ENCODE peak calls at places on chromosomes 16 and 17, in eight cellular contexts. Y, F, H, E, G, I, N and T are unnamed samples.

GRCh38 chr17:41984454-41984853 is 17.9 kb downstream of the CNP start:
- DNase-seq in Y (no peak), F (no peak), H (no peak), E (no peak), G (no peak), I (no peak), N (no peak), T (no peak)

GRCh38 chr16:79883494-79883893 is 283.0 kb upstream of the MAF start:
- DNase-seq in Y (no peak), F (no peak), H (no peak), E (no peak), G (no peak), I (no peak), N (no peak), T (no peak)

GRCh38 chr17:82358467-82359350 is at the start of gene TEX19:
- DNase-seq in Y (no peak), F (no peak), H (no peak), E (no peak), G (no peak), I (no peak), N (no peak), T (no peak)

GRCh38 chr17:49218941-49219913 is 8.7 kb downstream of the ABI3 start:
- DNase-seq in Y (peak; percentile 60), F (no peak), H (no peak), E (peak; percentile 76), G (no peak), I (peak; percentile 50), N (no peak), T (no peak)

GRCh38 chr16:80569440-80570105 is 28.8 kb downstream of the DYNLRB2 start:
- DNase-seq in Y (no peak), F (peak; percentile 48), H (peak; percentile 52), E (no peak), G (peak; percentile 83), I (no peak), N (peak; percentile 34), T (peak; percentile 83)

GRCh38 chr16:3652373-3653037 is 2.0 kb upstream of the DNASE1 start:
- DNase-seq in Y (peak; percentile 20), F (no peak), H (no peak), E (peak; percentile 44), G (no peak), I (no peak), N (no peak), T (no peak)

GRCh38 chr17:64202683-64203430 is 60.2 kb downstream of the TEX2 start:
- DNase-seq in Y (no peak), F (peak; percentile 64), H (peak; percentile 46), E (no peak), G (peak; percentile 62), I (peak; percentile 47), N (no peak), T (peak; percentile 83)

GRCh38 chr16:10966129-10966528 is 21.8 kb downstream of the CLEC16A start:
- DNase-seq in Y (no peak), F (no peak), H (no peak), E (no peak), G (no peak), I (no peak), N (no peak), T (no peak)

GRCh38 chr16:74186589-74186988 is 110.0 kb upstream of the PSMD7 start:
- DNase-seq in Y (no peak), F (no peak), H (peak; percentile 29), E (no peak), G (no peak), I (no peak), N (peak; percentile 88), T (peak; percentile 33)

GRCh38 chr17:74954115-74954514 is 18.4 kb downstream of the OTOP3 start:
- DNase-seq in Y (no peak), F (no peak), H (no peak), E (no peak), G (no peak), I (no peak), N (no peak), T (no peak)

GRCh38 chr16:67649494-67649931 is 4.6 kb downstream of the CARMIL2 start:
- DNase-seq in Y (peak; percentile 38), F (no peak), H (peak; percentile 23), E (no peak), G (no peak), I (no peak), N (no peak), T (no peak)

GRCh38 chr17:82489851-82490511 is 29.6 kb upstream of the FOXK2 start:
- DNase-seq in Y (no peak), F (no peak), H (no peak), E (no peak), G (no peak), I (no peak), N (no peak), T (no peak)

GRCh38 chr16:11072420-11073153 is 128.2 kb downstream of the CLEC16A start:
- DNase-seq in Y (no peak), F (no peak), H (peak; percentile 29), E (no peak), G (no peak), I (no peak), N (peak; percentile 31), T (no peak)

GRCh38 chr17:60392845-60393702 is 1.1 kb upstream of the USP32 start:
- DNase-seq in Y (peak; percentile 52), F (peak; percentile 47), H (peak; percentile 80), E (peak; percentile 67), G (peak; percentile 72), I (peak; percentile 41), N (peak; percentile 66), T (peak; percentile 69)

GRCh38 chr17:56629450-56630187 is 36.1 kb downstream of the NOG start:
- DNase-seq in Y (no peak), F (peak; percentile 3), H (peak; percentile 11), E (no peak), G (peak; percentile 3), I (no peak), N (peak; percentile 9), T (peak; percentile 2)

GRCh38 chr17:73307130-73307529 is 4.7 kb downstream of the CDC42EP4 start:
- DNase-seq in Y (no peak), F (no peak), H (no peak), E (peak; percentile 75), G (no peak), I (peak; percentile 50), N (no peak), T (no peak)

GRCh38 chr16:70780546-70780945 is 20.4 kb downstream of the VAC14 start:
- DNase-seq in Y (no peak), F (no peak), H (no peak), E (peak; percentile 57), G (no peak), I (no peak), N (no peak), T (no peak)

GRCh38 chr17:77371117-77371887 is 230.5 kb downstream of the SEC14L1 start:
- DNase-seq in Y (peak; percentile 47), F (no peak), H (peak; percentile 52), E (no peak), G (peak; percentile 67), I (no peak), N (no peak), T (peak; percentile 69)

GRCh38 chr17:12637015-12637414 is 28.7 kb upstream of the MYOCD start:
- DNase-seq in Y (no peak), F (peak; percentile 97), H (peak; percentile 87), E (no peak), G (peak; percentile 88), I (no peak), N (peak; percentile 97), T (peak; percentile 96)

GRCh38 chr16:66588981-66589713 is 9.9 kb downstream of the CMTM2 start:
- DNase-seq in Y (peak; percentile 77), F (no peak), H (peak; percentile 44), E (peak; percentile 82), G (peak; percentile 43), I (peak; percentile 51), N (peak; percentile 40), T (no peak)

GRCh38 chr17:81879121-81879520 is 8.0 kb upstream of the ARHGDIA start:
- DNase-seq in Y (no peak), F (no peak), H (no peak), E (no peak), G (no peak), I (no peak), N (no peak), T (no peak)

GRCh38 chr17:64938925-64939474 is 19.7 kb upstream of the LRRC37A3 start:
- DNase-seq in Y (peak; percentile 80), F (no peak), H (peak; percentile 56), E (peak; percentile 84), G (peak; percentile 37), I (peak; percentile 64), N (no peak), T (no peak)

GRCh38 chr17:29238133-29238850 is 8.4 kb upstream of the CRYBA1 start:
- DNase-seq in Y (no peak), F (no peak), H (peak; percentile 79), E (no peak), G (peak; percentile 79), I (no peak), N (peak; percentile 66), T (peak; percentile 56)

DNA sequence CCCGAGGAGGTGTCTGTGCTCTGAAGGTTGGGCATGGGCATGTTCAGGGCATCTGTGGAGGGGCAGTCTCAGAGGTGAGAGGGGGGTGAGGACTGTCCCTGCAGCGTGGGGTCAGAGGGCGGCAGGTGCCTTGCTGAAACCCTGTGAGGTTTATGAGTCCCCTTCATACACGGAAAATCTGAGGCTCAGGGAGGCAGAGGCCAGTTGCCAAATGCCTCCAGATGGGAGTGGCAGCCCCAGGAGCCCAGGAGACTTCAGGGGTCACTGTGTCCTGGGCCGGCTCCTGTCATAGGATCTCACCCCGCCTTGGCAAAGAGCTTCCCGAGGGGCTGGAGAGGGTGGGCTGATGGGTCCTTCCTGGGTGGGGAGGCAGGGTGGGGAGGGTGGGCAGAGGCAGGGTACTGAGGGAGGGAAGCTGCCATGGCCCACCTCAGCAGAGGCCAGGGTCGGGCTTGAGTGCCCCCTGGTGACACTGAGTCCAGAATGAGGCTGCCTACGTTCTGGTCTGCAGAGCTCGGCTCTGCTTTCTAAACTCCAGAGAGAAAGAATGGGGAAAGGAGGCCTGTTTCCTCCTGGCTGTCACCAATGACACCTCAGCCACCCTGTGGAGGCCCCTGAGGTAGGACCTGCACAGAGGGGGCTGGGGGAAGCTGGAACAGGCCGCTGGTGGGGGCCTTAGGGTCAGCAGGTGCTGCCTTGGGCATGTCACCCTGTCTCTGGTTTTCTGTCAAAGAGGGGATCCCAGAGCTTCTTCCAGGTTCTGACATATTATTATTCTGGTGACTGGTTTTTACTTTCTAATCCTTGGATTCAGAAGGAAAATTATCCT is 1.1 kb downstream of the LGALS9 start:
- DNase-seq in Y (peak; percentile 36), F (no peak), H (no peak), E (no peak), G (no peak), I (no peak), N (no peak), T (no peak)
- H3K4me3 ChIP-seq in Y (peak overlapping the region; percentile 54), F (no peak overlapping the region), H (no peak overlapping the region), E (peak overlapping the region; percentile 54), G (no peak overlapping the region), I (no peak overlapping the region), N (no peak overlapping the region), T (no peak overlapping the region)

GRCh38 chr17:8734876-8735275 is 9.8 kb downstream of the CCDC42 start:
- DNase-seq in Y (no peak), F (no peak), H (no peak), E (no peak), G (no peak), I (no peak), N (no peak), T (no peak)
- TF ChIP-seq CTCF in Y (no peak), F (no peak), H (no peak), E (no peak), G (no peak), I (no peak), N (no peak), T (no peak)

GRCh38 chr16:89315271-89315670 is 97.8 kb downstream of the ZNF778 start:
- DNase-seq in Y (no peak), F (no peak), H (no peak), E (no peak), G (no peak), I (no peak), N (no peak), T (no peak)
- H3K4me3 ChIP-seq in Y (no peak overlapping the region), F (no peak overlapping the region), H (no peak overlapping the region), E (no peak overlapping the region), G (no peak overlapping the region), I (no peak overlapping the region), N (no peak overlapping the region), T (no peak overlapping the region)

GRCh38 chr16:87180069-87180468 is 137.1 kb downstream of the C16orf95 start:
- DNase-seq in Y (no peak), F (no peak), H (no peak), E (no peak), G (no peak), I (no peak), N (no peak), T (no peak)
- TF ChIP-seq CTCF in Y (no peak), F (no peak), H (no peak), E (no peak), G (no peak), I (no peak), N (no peak), T (no peak)